ENCODE peak calls at places on chromosomes 5 and 9, in eight cellular contexts. One of them, this sample, is unnamed.

GRCh38 chr5:147613359-147613758 is 103.5 kb upstream of the DPYSL3 start:
- DNase-seq in tibial artery: no peak
- DNase-seq in CD8-positive, alpha-beta T cell: no peak
- DNase-seq in uterus: no peak
- DNase-seq in adrenal gland: no peak
- DNase-seq in body of pancreas: no peak
- DNase-seq in transverse colon: no peak
- DNase-seq in K562: no peak
- DNase-seq in this sample: peak; percentile 70

GRCh38 chr5:149887622-149888183 is 56.9 kb downstream of the PDE6A start:
- DNase-seq in tibial artery: no peak
- DNase-seq in CD8-positive, alpha-beta T cell: no peak
- DNase-seq in body of pancreas: no peak
- DNase-seq in transverse colon: no peak
- DNase-seq in uterus: no peak
- DNase-seq in adrenal gland: peak; percentile 72
- DNase-seq in K562: no peak
- DNase-seq in this sample: peak; percentile 43

GRCh38 chr9:70192707-70193106 is 66.1 kb upstream of the SMC5 start:
- DNase-seq in body of pancreas: no peak
- DNase-seq in CD8-positive, alpha-beta T cell: no peak
- DNase-seq in tibial artery: no peak
- DNase-seq in uterus: no peak
- DNase-seq in transverse colon: no peak
- DNase-seq in adrenal gland: no peak
- DNase-seq in K562: no peak
- DNase-seq in this sample: no peak

GRCh38 chr5:111983459-111983858 is 226.5 kb upstream of the NREP start:
- DNase-seq in body of pancreas: no peak
- DNase-seq in adrenal gland: no peak
- DNase-seq in tibial artery: no peak
- DNase-seq in CD8-positive, alpha-beta T cell: no peak
- DNase-seq in uterus: no peak
- DNase-seq in K562: no peak
- DNase-seq in transverse colon: no peak
- DNase-seq in this sample: no peak

GRCh38 chr5:38323645-38324295 is 65.4 kb downstream of the EGFLAM start:
- DNase-seq in body of pancreas: no peak
- DNase-seq in CD8-positive, alpha-beta T cell: no peak
- DNase-seq in transverse colon: no peak
- DNase-seq in K562: no peak
- DNase-seq in adrenal gland: no peak
- DNase-seq in tibial artery: no peak
- DNase-seq in uterus: peak; percentile 22
- DNase-seq in this sample: peak; percentile 79

GRCh38 chr5:79076819-79077218 is 7.3 kb downstream of the BHMT2 start:
- DNase-seq in CD8-positive, alpha-beta T cell: no peak
- DNase-seq in adrenal gland: no peak
- DNase-seq in transverse colon: no peak
- DNase-seq in uterus: no peak
- DNase-seq in tibial artery: no peak
- DNase-seq in body of pancreas: no peak
- DNase-seq in K562: no peak
- DNase-seq in this sample: peak; percentile 26

GRCh38 chr5:14211818-14212799 is 69.0 kb downstream of the TRIO start:
- DNase-seq in CD8-positive, alpha-beta T cell: no peak
- DNase-seq in uterus: no peak
- DNase-seq in body of pancreas: no peak
- DNase-seq in transverse colon: peak; percentile 54
- DNase-seq in K562: no peak
- DNase-seq in adrenal gland: no peak
- DNase-seq in tibial artery: no peak
- DNase-seq in this sample: no peak

GRCh38 chr5:122316652-122317051 is 4.6 kb downstream of the SNCAIP start:
- DNase-seq in adrenal gland: no peak
- DNase-seq in uterus: no peak
- DNase-seq in tibial artery: no peak
- DNase-seq in transverse colon: no peak
- DNase-seq in K562: no peak
- DNase-seq in CD8-positive, alpha-beta T cell: no peak
- DNase-seq in body of pancreas: no peak
- DNase-seq in this sample: no peak

GRCh38 chr5:25754895-25755294 is 1110.1 kb upstream of the CDH10 start:
- DNase-seq in uterus: no peak
- DNase-seq in CD8-positive, alpha-beta T cell: no peak
- DNase-seq in transverse colon: no peak
- DNase-seq in body of pancreas: no peak
- DNase-seq in adrenal gland: no peak
- DNase-seq in K562: no peak
- DNase-seq in tibial artery: no peak
- DNase-seq in this sample: peak; percentile 7

GRCh38 chr9:133282454-133283238 is 7.6 kb upstream of the ABO start:
- DNase-seq in uterus: no peak
- DNase-seq in CD8-positive, alpha-beta T cell: no peak
- DNase-seq in tibial artery: no peak
- DNase-seq in transverse colon: peak; percentile 57
- DNase-seq in body of pancreas: no peak
- DNase-seq in adrenal gland: peak; percentile 31
- DNase-seq in K562: peak; percentile 75
- DNase-seq in this sample: no peak

GRCh38 chr9:6351757-6352156 is 23.6 kb downstream of the TPD52L3 start:
- DNase-seq in tibial artery: no peak
- DNase-seq in K562: no peak
- DNase-seq in uterus: no peak
- DNase-seq in transverse colon: no peak
- DNase-seq in body of pancreas: no peak
- DNase-seq in CD8-positive, alpha-beta T cell: no peak
- DNase-seq in adrenal gland: no peak
- DNase-seq in this sample: no peak

GRCh38 chr9:137423810-137424291 is 658 bp downstream of the NOXA1 start:
- DNase-seq in CD8-positive, alpha-beta T cell: no peak
- DNase-seq in adrenal gland: no peak
- DNase-seq in K562: peak; percentile 51
- DNase-seq in transverse colon: peak; percentile 81
- DNase-seq in tibial artery: no peak
- DNase-seq in body of pancreas: peak; percentile 72
- DNase-seq in uterus: peak; percentile 41
- DNase-seq in this sample: no peak

GRCh38 chr5:1672396-1672795 is 127.2 kb downstream of the MRPL36 start:
- DNase-seq in adrenal gland: no peak
- DNase-seq in K562: no peak
- DNase-seq in body of pancreas: no peak
- DNase-seq in tibial artery: no peak
- DNase-seq in uterus: no peak
- DNase-seq in CD8-positive, alpha-beta T cell: no peak
- DNase-seq in transverse colon: no peak
- DNase-seq in this sample: no peak
- TF ChIP-seq CTCF in adrenal gland: no peak
- TF ChIP-seq CTCF in K562: no peak
- TF ChIP-seq CTCF in body of pancreas: no peak
- TF ChIP-seq CTCF in tibial artery: no peak
- TF ChIP-seq CTCF in uterus: no peak
- TF ChIP-seq CTCF in CD8-positive, alpha-beta T cell: no peak
- TF ChIP-seq CTCF in transverse colon: no peak
- TF ChIP-seq CTCF in this sample: no peak

DNA sequence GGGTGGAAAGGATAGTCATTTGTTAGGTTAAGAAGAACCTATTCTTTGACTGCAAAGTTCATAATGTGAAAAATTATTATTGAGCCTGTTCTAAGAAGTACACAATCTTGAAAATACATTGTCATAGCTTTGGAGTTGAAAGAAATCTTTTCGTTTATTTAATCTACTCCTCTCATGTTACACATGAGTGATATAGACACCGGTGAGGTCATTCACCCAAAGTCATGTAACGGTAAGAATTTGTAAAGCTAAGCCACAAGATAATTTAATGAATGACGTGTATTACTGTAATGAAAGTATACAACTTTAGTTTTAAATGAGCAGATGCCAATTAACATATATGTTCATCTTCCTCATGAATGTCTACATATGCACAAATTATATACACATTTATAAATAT is 284.1 kb upstream of the PDE4D start:
- DNase-seq in tibial artery: no peak
- DNase-seq in adrenal gland: no peak
- DNase-seq in CD8-positive, alpha-beta T cell: no peak
- DNase-seq in K562: no peak
- DNase-seq in uterus: no peak
- DNase-seq in body of pancreas: no peak
- DNase-seq in transverse colon: no peak
- DNase-seq in this sample: no peak
- H3K4me3 ChIP-seq in tibial artery: no peak overlapping the region
- H3K4me3 ChIP-seq in adrenal gland: no peak overlapping the region
- H3K4me3 ChIP-seq in CD8-positive, alpha-beta T cell: no peak overlapping the region
- H3K4me3 ChIP-seq in K562: no peak overlapping the region
- H3K4me3 ChIP-seq in uterus: no peak overlapping the region
- H3K4me3 ChIP-seq in body of pancreas: no peak overlapping the region
- H3K4me3 ChIP-seq in transverse colon: no peak overlapping the region
- H3K4me3 ChIP-seq in this sample: no peak overlapping the region

GRCh38 chr5:180790524-180790923 is 12.1 kb downstream of the MGAT1 start:
- DNase-seq in tibial artery: no peak
- DNase-seq in body of pancreas: no peak
- DNase-seq in uterus: no peak
- DNase-seq in adrenal gland: no peak
- DNase-seq in K562: no peak
- DNase-seq in CD8-positive, alpha-beta T cell: no peak
- DNase-seq in transverse colon: no peak
- DNase-seq in this sample: no peak

GRCh38 chr5:180792287-180792964 is 10.2 kb downstream of the MGAT1 start:
- DNase-seq in K562: no peak
- DNase-seq in transverse colon: no peak
- DNase-seq in CD8-positive, alpha-beta T cell: no peak
- DNase-seq in uterus: no peak
- DNase-seq in body of pancreas: no peak
- DNase-seq in tibial artery: peak; percentile 66
- DNase-seq in adrenal gland: no peak
- DNase-seq in this sample: no peak

GRCh38 chr5:180790020-180790419 is 12.6 kb downstream of the MGAT1 start:
- DNase-seq in CD8-positive, alpha-beta T cell: peak; percentile 42
- DNase-seq in tibial artery: no peak
- DNase-seq in K562: no peak
- DNase-seq in transverse colon: no peak
- DNase-seq in uterus: no peak
- DNase-seq in body of pancreas: peak; percentile 47
- DNase-seq in adrenal gland: no peak
- DNase-seq in this sample: peak; percentile 23

GRCh38 chr5:180792965-180793287 is 9.7 kb downstream of the MGAT1 start:
- DNase-seq in CD8-positive, alpha-beta T cell: no peak
- DNase-seq in tibial artery: no peak
- DNase-seq in body of pancreas: no peak
- DNase-seq in transverse colon: no peak
- DNase-seq in adrenal gland: no peak
- DNase-seq in K562: no peak
- DNase-seq in uterus: no peak
- DNase-seq in this sample: no peak

GRCh38 chr5:180791611-180792213 is 10.9 kb downstream of the MGAT1 start:
- DNase-seq in adrenal gland: no peak
- DNase-seq in body of pancreas: no peak
- DNase-seq in transverse colon: no peak
- DNase-seq in tibial artery: no peak
- DNase-seq in K562: no peak
- DNase-seq in CD8-positive, alpha-beta T cell: no peak
- DNase-seq in uterus: no peak
- DNase-seq in this sample: no peak
- TF ChIP-seq CTCF in adrenal gland: no peak
- TF ChIP-seq CTCF in body of pancreas: no peak
- TF ChIP-seq CTCF in transverse colon: no peak
- TF ChIP-seq CTCF in tibial artery: no peak
- TF ChIP-seq CTCF in K562: no peak
- TF ChIP-seq CTCF in CD8-positive, alpha-beta T cell: no peak
- TF ChIP-seq CTCF in uterus: no peak
- TF ChIP-seq CTCF in this sample: no peak

DNA sequence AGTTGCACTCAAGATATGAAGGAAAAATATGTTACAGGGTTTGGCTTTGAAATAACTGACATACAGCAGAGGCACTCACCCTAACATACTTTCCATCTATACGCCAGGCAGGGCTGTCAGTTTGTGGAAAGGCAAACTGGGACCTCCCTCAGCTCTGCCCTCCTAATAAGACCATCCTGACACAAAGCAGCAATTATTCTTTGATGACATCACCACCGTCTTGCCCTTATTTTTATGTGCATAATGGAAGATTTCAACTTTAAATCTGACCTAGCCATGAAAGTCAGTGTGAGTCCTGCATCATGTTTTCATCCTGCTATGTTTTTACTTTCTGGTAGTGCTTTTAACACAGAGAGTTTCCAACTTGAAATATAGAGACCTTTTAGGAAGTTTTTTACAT is 43.0 kb downstream of the ITGA1 start:
- DNase-seq in uterus: no peak
- DNase-seq in body of pancreas: no peak
- DNase-seq in transverse colon: no peak
- DNase-seq in adrenal gland: no peak
- DNase-seq in K562: no peak
- DNase-seq in CD8-positive, alpha-beta T cell: no peak
- DNase-seq in tibial artery: no peak
- DNase-seq in this sample: no peak
- H3K4me3 ChIP-seq in uterus: no peak overlapping the region
- H3K4me3 ChIP-seq in body of pancreas: no peak overlapping the region
- H3K4me3 ChIP-seq in transverse colon: no peak overlapping the region
- H3K4me3 ChIP-seq in adrenal gland: no peak overlapping the region
- H3K4me3 ChIP-seq in K562: no peak overlapping the region
- H3K4me3 ChIP-seq in CD8-positive, alpha-beta T cell: no peak overlapping the region
- H3K4me3 ChIP-seq in tibial artery: no peak overlapping the region
- H3K4me3 ChIP-seq in this sample: no peak overlapping the region

DNA sequence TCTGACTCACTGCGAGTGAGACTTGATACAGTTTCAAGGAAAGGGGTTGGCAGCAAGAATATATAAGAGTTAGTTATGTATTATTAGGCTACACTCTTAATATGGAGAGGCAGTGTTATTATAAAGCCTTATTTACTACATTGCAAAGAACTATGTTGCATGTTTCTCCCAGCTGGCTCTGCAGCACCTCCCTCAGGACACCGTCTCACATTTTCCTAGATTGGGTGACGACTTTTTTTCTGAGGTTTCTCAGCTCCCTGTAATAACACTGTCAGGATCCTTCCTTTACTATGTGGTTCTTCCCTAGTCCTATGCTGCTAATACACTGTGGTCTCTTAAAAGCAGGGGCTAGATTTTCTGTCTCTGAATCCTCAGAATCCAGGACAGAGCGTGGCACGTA is 153.7 kb downstream of the INSYN2B start:
- DNase-seq in adrenal gland: no peak
- DNase-seq in uterus: no peak
- DNase-seq in tibial artery: no peak
- DNase-seq in K562: peak; percentile 12
- DNase-seq in transverse colon: no peak
- DNase-seq in body of pancreas: no peak
- DNase-seq in CD8-positive, alpha-beta T cell: no peak
- DNase-seq in this sample: no peak
- TF ChIP-seq CTCF in adrenal gland: peak; percentile 32
- TF ChIP-seq CTCF in uterus: no peak
- TF ChIP-seq CTCF in tibial artery: no peak
- TF ChIP-seq CTCF in K562: peak; percentile 39
- TF ChIP-seq CTCF in transverse colon: no peak
- TF ChIP-seq CTCF in body of pancreas: no peak
- TF ChIP-seq CTCF in CD8-positive, alpha-beta T cell: no peak
- TF ChIP-seq CTCF in this sample: peak; percentile 23